ENCODE peak calls at places on chromosomes 5 and 9, in five cellular contexts. U, A, S, C and K are unnamed samples.

GRCh38 chr5:36739751-36740221 is 133.4 kb downstream of the SLC1A3 start:
- DNase-seq in U (peak), A (peak), C (peak), S (peak), K (peak)

GRCh38 chr5:160434022-160434531 is 12.4 kb downstream of the PTTG1 start:
- DNase-seq in S (no peak), C (no peak), U (no peak), A (peak), K (no peak)

GRCh38 chr5:127375124-127375523 is 84.5 kb downstream of the MEGF10 start:
- DNase-seq in S (no peak), U (no peak), C (no peak), A (no peak), K (no peak)

GRCh38 chr9:127862075-127863011 is 7.9 kb upstream of the ENG start:
- DNase-seq in U (no peak), S (peak), C (no peak), A (peak), K (peak)

GRCh38 chr5:89690331-89690730 is 719.2 kb downstream of the CETN3 start:
- DNase-seq in A (no peak), C (no peak), U (no peak), S (no peak), K (no peak)

GRCh38 chr5:177546262-177546741 is 8.1 kb downstream of the FAM193B start:
- DNase-seq in U (peak), A (no peak), S (no peak), C (peak), K (no peak)

GRCh38 chr9:107983191-107983603 is 493.6 kb upstream of the KLF4 start:
- DNase-seq in C (no peak), U (no peak), S (no peak), A (no peak), K (no peak)

GRCh38 chr9:29640507-29640906 is 2067.2 kb upstream of the C9orf72 start:
- DNase-seq in C (no peak), S (no peak), U (no peak), A (no peak), K (no peak)

GRCh38 chr5:87300744-87301143 is 33.1 kb downstream of the RASA1 start:
- DNase-seq in S (no peak), A (peak), U (no peak), C (peak), K (no peak)

GRCh38 chr5:158921441-158922262 is 178.1 kb downstream of the EBF1 start:
- DNase-seq in C (no peak), S (no peak), U (no peak), A (no peak), K (no peak)